ENCODE peak calls at places on chromosomes 6 and 20, in four cellular contexts. One of them, this sample, is unnamed.

GRCh38 chr20:17345321-17345720 is 118.5 kb downstream of the PCSK2 start:
- DNase-seq in GM12865: no peak
- DNase-seq in renal cortical epithelial cell: no peak
- DNase-seq in heart left ventricle: no peak
- DNase-seq in this sample: no peak

GRCh38 chr6:6760054-6760453 is 171.5 kb downstream of the LY86 start:
- DNase-seq in GM12865: no peak
- DNase-seq in renal cortical epithelial cell: no peak
- DNase-seq in heart left ventricle: no peak
- DNase-seq in this sample: no peak

GRCh38 chr6:35754452-35755321 is 17.9 kb downstream of the ARMC12 start:
- DNase-seq in GM12865: no peak
- DNase-seq in renal cortical epithelial cell: peak
- DNase-seq in heart left ventricle: no peak
- DNase-seq in this sample: no peak

GRCh38 chr6:44264154-44265002 is 973 bp downstream of the NFKBIE start:
- DNase-seq in GM12865: peak
- DNase-seq in renal cortical epithelial cell: peak
- DNase-seq in heart left ventricle: peak
- DNase-seq in this sample: no peak

GRCh38 chr20:10239954-10240353 is 21.3 kb downstream of the SNAP25 start:
- DNase-seq in GM12865: no peak
- DNase-seq in renal cortical epithelial cell: peak
- DNase-seq in heart left ventricle: no peak
- DNase-seq in this sample: no peak

GRCh38 chr6:18047406-18047805 is 60.0 kb upstream of the KIF13A start:
- DNase-seq in GM12865: no peak
- DNase-seq in renal cortical epithelial cell: no peak
- DNase-seq in heart left ventricle: no peak
- DNase-seq in this sample: no peak

GRCh38 chr6:31620586-31621319 is at the start of gene PRRC2A:
- DNase-seq in GM12865: no peak
- DNase-seq in renal cortical epithelial cell: no peak
- DNase-seq in heart left ventricle: peak
- DNase-seq in this sample: no peak

GRCh38 chr20:19463597-19463996 is 251.2 kb downstream of the SLC24A3 start:
- DNase-seq in GM12865: no peak
- DNase-seq in renal cortical epithelial cell: no peak
- DNase-seq in heart left ventricle: no peak
- DNase-seq in this sample: no peak

GRCh38 chr20:8474027-8474668 is 342.1 kb downstream of the PLCB1 start:
- DNase-seq in GM12865: no peak
- DNase-seq in renal cortical epithelial cell: no peak
- DNase-seq in heart left ventricle: no peak
- DNase-seq in this sample: no peak

GRCh38 chr6:150002710-150003109 is 22.6 kb downstream of the RAET1L start:
- DNase-seq in GM12865: no peak
- DNase-seq in renal cortical epithelial cell: no peak
- DNase-seq in heart left ventricle: no peak
- DNase-seq in this sample: no peak

GRCh38 chr6:169386431-169387057 is 132.9 kb upstream of the THBS2 start:
- DNase-seq in GM12865: no peak
- DNase-seq in renal cortical epithelial cell: no peak
- DNase-seq in heart left ventricle: no peak
- DNase-seq in this sample: no peak

GRCh38 chr20:43559588-43559987 is 761 bp downstream of the SGK2 start:
- DNase-seq in GM12865: no peak
- DNase-seq in renal cortical epithelial cell: no peak
- DNase-seq in heart left ventricle: no peak
- DNase-seq in this sample: no peak

GRCh38 chr20:2289475-2289874 is 6.3 kb upstream of the TGM3 start:
- DNase-seq in GM12865: peak
- DNase-seq in renal cortical epithelial cell: peak
- DNase-seq in heart left ventricle: no peak
- DNase-seq in this sample: no peak

GRCh38 chr6:54846243-54846856 is at the start of gene FAM83B:
- DNase-seq in GM12865: no peak
- DNase-seq in renal cortical epithelial cell: no peak
- DNase-seq in heart left ventricle: peak
- DNase-seq in this sample: no peak

GRCh38 chr6:64270083-64270482 is 634.5 kb downstream of the PHF3 start:
- DNase-seq in GM12865: no peak
- DNase-seq in renal cortical epithelial cell: no peak
- DNase-seq in heart left ventricle: no peak
- DNase-seq in this sample: no peak

GRCh38 chr6:163392533-163392932 is 22.0 kb upstream of the QKI start:
- DNase-seq in GM12865: peak
- DNase-seq in renal cortical epithelial cell: peak
- DNase-seq in heart left ventricle: peak
- DNase-seq in this sample: no peak

GRCh38 chr6:147158881-147159280 is 45.3 kb upstream of the STXBP5 start:
- DNase-seq in GM12865: no peak
- DNase-seq in renal cortical epithelial cell: no peak
- DNase-seq in heart left ventricle: no peak
- DNase-seq in this sample: no peak

GRCh38 chr6:112990971-112991370 is 643.8 kb downstream of the RFPL4B start:
- DNase-seq in GM12865: no peak
- DNase-seq in renal cortical epithelial cell: no peak
- DNase-seq in heart left ventricle: no peak
- DNase-seq in this sample: no peak

GRCh38 chr6:12595161-12595792 is 121.3 kb upstream of the PHACTR1 start:
- DNase-seq in GM12865: peak
- DNase-seq in renal cortical epithelial cell: peak
- DNase-seq in heart left ventricle: no peak
- DNase-seq in this sample: no peak

GRCh38 chr6:37588745-37589139 is 89.0 kb upstream of the CCDC167 start:
- DNase-seq in GM12865: no peak
- DNase-seq in renal cortical epithelial cell: no peak
- DNase-seq in heart left ventricle: no peak
- DNase-seq in this sample: no peak

GRCh38 chr6:140040391-140040790 is 665.9 kb upstream of the CITED2 start:
- DNase-seq in GM12865: peak
- DNase-seq in renal cortical epithelial cell: peak
- DNase-seq in heart left ventricle: no peak
- DNase-seq in this sample: no peak

GRCh38 chr6:40912158-40912946 is 126.7 kb downstream of the UNC5CL start:
- DNase-seq in GM12865: peak
- DNase-seq in renal cortical epithelial cell: peak
- DNase-seq in heart left ventricle: peak
- DNase-seq in this sample: no peak

GRCh38 chr6:21279619-21280018 is 313.9 kb upstream of the SOX4 start:
- DNase-seq in GM12865: no peak
- DNase-seq in renal cortical epithelial cell: peak
- DNase-seq in heart left ventricle: no peak
- DNase-seq in this sample: no peak

GRCh38 chr6:40645043-40645442 is 57.9 kb upstream of the LRFN2 start:
- DNase-seq in GM12865: no peak
- DNase-seq in renal cortical epithelial cell: no peak
- DNase-seq in heart left ventricle: no peak
- DNase-seq in this sample: no peak

GRCh38 chr20:2757001-2757400 is 43.4 kb downstream of the CPXM1 start:
- DNase-seq in GM12865: no peak
- DNase-seq in renal cortical epithelial cell: no peak
- DNase-seq in heart left ventricle: no peak
- DNase-seq in this sample: no peak

GRCh38 chr20:47317127-47317895 is 39.2 kb downstream of the ZMYND8 start:
- DNase-seq in GM12865: peak
- DNase-seq in renal cortical epithelial cell: peak
- DNase-seq in heart left ventricle: peak
- DNase-seq in this sample: peak

GRCh38 chr6:6686748-6687601 is 98.5 kb downstream of the LY86 start:
- DNase-seq in GM12865: no peak
- DNase-seq in renal cortical epithelial cell: peak
- DNase-seq in heart left ventricle: peak
- DNase-seq in this sample: peak

GRCh38 chr6:31525553-31525931 is 3.2 kb upstream of the MCCD1 start:
- DNase-seq in GM12865: no peak
- DNase-seq in renal cortical epithelial cell: no peak
- DNase-seq in heart left ventricle: no peak
- DNase-seq in this sample: no peak

GRCh38 chr20:39532205-39532604 is 570.1 kb downstream of the DHX35 start:
- DNase-seq in GM12865: no peak
- DNase-seq in renal cortical epithelial cell: no peak
- DNase-seq in heart left ventricle: no peak
- DNase-seq in this sample: no peak

GRCh38 chr6:53717571-53717970 is 52.0 kb upstream of the KLHL31 start:
- DNase-seq in GM12865: no peak
- DNase-seq in renal cortical epithelial cell: peak
- DNase-seq in heart left ventricle: no peak
- DNase-seq in this sample: no peak

GRCh38 chr6:105330913-105331312 is 72.0 kb downstream of the PREP start:
- DNase-seq in GM12865: no peak
- DNase-seq in renal cortical epithelial cell: no peak
- DNase-seq in heart left ventricle: no peak
- DNase-seq in this sample: no peak

GRCh38 chr6:8432614-8433013 is 2.7 kb downstream of the SLC35B3 start:
- DNase-seq in GM12865: no peak
- DNase-seq in renal cortical epithelial cell: no peak
- DNase-seq in heart left ventricle: no peak
- DNase-seq in this sample: no peak

GRCh38 chr6:45445364-45445748 is 67.6 kb upstream of the SUPT3H start:
- DNase-seq in GM12865: no peak
- DNase-seq in renal cortical epithelial cell: no peak
- DNase-seq in heart left ventricle: no peak
- DNase-seq in this sample: no peak

GRCh38 chr6:47592466-47592865 is 105.9 kb upstream of the ADGRF4 start:
- DNase-seq in GM12865: no peak
- DNase-seq in renal cortical epithelial cell: no peak
- DNase-seq in heart left ventricle: no peak
- DNase-seq in this sample: no peak

GRCh38 chr20:1934578-1935573 is 39.7 kb downstream of the SIRPA start:
- DNase-seq in GM12865: no peak
- DNase-seq in renal cortical epithelial cell: peak
- DNase-seq in heart left ventricle: no peak
- DNase-seq in this sample: peak

GRCh38 chr6:54988576-54988975 is 142.0 kb downstream of the FAM83B start:
- DNase-seq in GM12865: no peak
- DNase-seq in renal cortical epithelial cell: no peak
- DNase-seq in heart left ventricle: no peak
- DNase-seq in this sample: no peak

GRCh38 chr20:35582741-35583404 is 32.8 kb upstream of the SPAG4 start:
- DNase-seq in GM12865: no peak
- DNase-seq in renal cortical epithelial cell: no peak
- DNase-seq in heart left ventricle: no peak
- DNase-seq in this sample: no peak